ENCODE peak calls at places on chromosomes 16 and 17, in nine cellular contexts. X, B, H, I, R, O, D, N and J are unnamed samples.

GRCh38 chr16:66481081-66481942 is 54.2 kb downstream of the BEAN1 start:
- DNase-seq in X (no peak), B (no peak), H (no peak), I (no peak), R (no peak), O (no peak), D (no peak), N (no peak), J (no peak)

GRCh38 chr17:59372138-59372751 is 40.8 kb downstream of the YPEL2 start:
- DNase-seq in X (peak), B (no peak), H (no peak), I (no peak), R (no peak), O (no peak), D (peak), N (peak), J (peak)

GRCh38 chr17:78960945-78961344 is 18.8 kb downstream of the LGALS3BP start:
- DNase-seq in X (no peak), B (no peak), H (no peak), I (no peak), R (no peak), O (no peak), D (peak), N (peak), J (no peak)

GRCh38 chr17:5780476-5780875 is 196.2 kb upstream of the NLRP1 start:
- DNase-seq in X (no peak), B (no peak), H (no peak), I (no peak), R (no peak), O (no peak), D (peak), N (no peak), J (no peak)

GRCh38 chr16:324451-325334 is 27.8 kb downstream of the AXIN1 start:
- DNase-seq in X (no peak), B (peak), H (peak), I (peak), R (peak), O (peak), D (no peak), N (peak), J (no peak)

GRCh38 chr17:5794881-5795486 is 210.7 kb upstream of the NLRP1 start:
- DNase-seq in X (no peak), B (no peak), H (no peak), I (no peak), R (no peak), O (no peak), D (no peak), N (no peak), J (no peak)

GRCh38 chr16:58021661-58022551 is 3.6 kb upstream of the MMP15 start:
- DNase-seq in X (no peak), B (no peak), H (no peak), I (no peak), R (no peak), O (no peak), D (peak), N (no peak), J (no peak)

GRCh38 chr17:9487406-9487805 is 88.2 kb downstream of the STX8 start:
- DNase-seq in X (no peak), B (no peak), H (no peak), I (no peak), R (no peak), O (no peak), D (no peak), N (no peak), J (no peak)

GRCh38 chr17:71033336-71033735 is 864.0 kb downstream of the KCNJ2 start:
- DNase-seq in X (no peak), B (no peak), H (no peak), I (no peak), R (no peak), O (no peak), D (no peak), N (no peak), J (no peak)

GRCh38 chr17:77140878-77141767 is at the start of gene SEC14L1:
- DNase-seq in X (peak), B (no peak), H (peak), I (peak), R (peak), O (peak), D (no peak), N (no peak), J (peak)

GRCh38 chr16:31093132-31093703 is 1.4 kb downstream of the VKORC1 start:
- DNase-seq in X (peak), B (no peak), H (no peak), I (no peak), R (no peak), O (no peak), D (peak), N (no peak), J (peak)

GRCh38 chr17:75481194-75482059 is 25.0 kb downstream of the TMEM94 start:
- DNase-seq in X (no peak), B (no peak), H (no peak), I (no peak), R (no peak), O (no peak), D (no peak), N (no peak), J (peak)

GRCh38 chr17:77423589-77424451 is 283.1 kb downstream of the SEC14L1 start:
- DNase-seq in X (peak), B (no peak), H (no peak), I (no peak), R (no peak), O (no peak), D (peak), N (peak), J (no peak)

GRCh38 chr16:3538222-3538621 is 37.4 kb downstream of the CLUAP1 start:
- DNase-seq in X (no peak), B (no peak), H (no peak), I (no peak), R (no peak), O (no peak), D (no peak), N (no peak), J (no peak)

GRCh38 chr17:74903671-74904070 is 10.2 kb upstream of the FADS6 start:
- DNase-seq in X (no peak), B (no peak), H (no peak), I (no peak), R (no peak), O (no peak), D (no peak), N (no peak), J (no peak)

GRCh38 chr17:58677204-58677880 is 14.5 kb downstream of the TEX14 start:
- DNase-seq in X (no peak), B (no peak), H (no peak), I (no peak), R (no peak), O (no peak), D (no peak), N (no peak), J (no peak)

GRCh38 chr17:40065041-40065770 is 2.4 kb downstream of the THRA start:
- DNase-seq in X (peak), B (no peak), H (no peak), I (no peak), R (no peak), O (no peak), D (no peak), N (no peak), J (peak)

GRCh38 chr16:760498-761343 is at the start of gene MSLN:
- DNase-seq in X (no peak), B (no peak), H (no peak), I (no peak), R (no peak), O (no peak), D (no peak), N (peak), J (no peak)

GRCh38 chr17:10631048-10631700 is 25.9 kb downstream of the MYH3 start:
- DNase-seq in X (no peak), B (no peak), H (peak), I (peak), R (no peak), O (peak), D (peak), N (peak), J (peak)

GRCh38 chr16:8660841-8661301 is 13.5 kb upstream of the ABAT start:
- DNase-seq in X (peak), B (peak), H (peak), I (peak), R (peak), O (peak), D (peak), N (peak), J (peak)

GRCh38 chr17:78383725-78384471 is 5.4 kb downstream of the PGS1 start:
- DNase-seq in X (peak), B (no peak), H (peak), I (peak), R (no peak), O (peak), D (peak), N (peak), J (peak)

GRCh38 chr17:37725021-37725585 is 19.8 kb downstream of the HNF1B start:
- DNase-seq in X (no peak), B (no peak), H (peak), I (no peak), R (no peak), O (no peak), D (no peak), N (no peak), J (peak)

GRCh38 chr17:61000911-61001310 is 323.3 kb downstream of the BCAS3 start:
- DNase-seq in X (no peak), B (no peak), H (no peak), I (no peak), R (no peak), O (no peak), D (peak), N (no peak), J (peak)

GRCh38 chr17:37697331-37697730 is 47.5 kb downstream of the HNF1B start:
- DNase-seq in X (no peak), B (no peak), H (no peak), I (no peak), R (no peak), O (no peak), D (no peak), N (no peak), J (no peak)

GRCh38 chr17:3961564-3962047 is 2.6 kb downstream of the ATP2A3 start:
- DNase-seq in X (no peak), B (no peak), H (no peak), I (no peak), R (no peak), O (peak), D (no peak), N (no peak), J (peak)

GRCh38 chr16:426906-427249 is 1.4 kb downstream of the RAB11FIP3 start:
- DNase-seq in X (no peak), B (no peak), H (peak), I (no peak), R (no peak), O (peak), D (no peak), N (no peak), J (no peak)

GRCh38 chr17:39134878-39135277 is 16.6 kb downstream of the PLXDC1 start:
- DNase-seq in X (no peak), B (no peak), H (no peak), I (no peak), R (no peak), O (no peak), D (no peak), N (no peak), J (peak)